ENCODE peak calls at places on chromosomes 7 and 10, in five cellular contexts. K is A549, Q is K562, I is IMR-90, T is GM12878. X is an unnamed sample.

GRCh38 chr10:11933837-11934236 is 108.8 kb downstream of the UPF2 start:
- DNase-seq in K (no peak), Q (no peak), I (no peak), T (no peak), X (no peak)

GRCh38 chr10:24820616-24821015 is 96.9 kb upstream of the ARHGAP21 start:
- DNase-seq in K (no peak), Q (no peak), I (no peak), T (no peak), X (no peak)

GRCh38 chr10:35328404-35329037 is 7.8 kb upstream of the CCNY start:
- DNase-seq in K (no peak), Q (no peak), I (peak; percentile 95), T (no peak), X (no peak)

GRCh38 chr7:77393261-77393660 is 22.9 kb downstream of the GSAP start:
- DNase-seq in K (peak; percentile 38), Q (no peak), I (peak; percentile 66), T (peak; percentile 85), X (no peak)

GRCh38 chr7:115230882-115231508 is 309.1 kb downstream of the MDFIC start:
- DNase-seq in K (peak; percentile 76), Q (no peak), I (peak; percentile 96), T (no peak), X (no peak)

GRCh38 chr7:143876218-143876617 is 25.8 kb downstream of the TCAF1 start:
- DNase-seq in K (no peak), Q (no peak), I (no peak), T (no peak), X (no peak)

GRCh38 chr10:47340613-47341170 is 7.5 kb upstream of the RBP3 start:
- DNase-seq in K (peak; percentile 67), Q (peak; percentile 91), I (peak; percentile 60), T (peak; percentile 9), X (peak; percentile 83)

GRCh38 chr10:23110722-23111660 is 15.6 kb downstream of the MSRB2 start:
- DNase-seq in K (no peak), Q (no peak), I (no peak), T (no peak), X (peak; percentile 64)

GRCh38 chr10:127948791-127949190 is 41.9 kb downstream of the PTPRE start:
- DNase-seq in K (no peak), Q (no peak), I (no peak), T (no peak), X (no peak)

GRCh38 chr10:6068422-6068821 is 6.3 kb upstream of the IL2RA start:
- DNase-seq in K (no peak), Q (no peak), I (no peak), T (no peak), X (no peak)

DNA sequence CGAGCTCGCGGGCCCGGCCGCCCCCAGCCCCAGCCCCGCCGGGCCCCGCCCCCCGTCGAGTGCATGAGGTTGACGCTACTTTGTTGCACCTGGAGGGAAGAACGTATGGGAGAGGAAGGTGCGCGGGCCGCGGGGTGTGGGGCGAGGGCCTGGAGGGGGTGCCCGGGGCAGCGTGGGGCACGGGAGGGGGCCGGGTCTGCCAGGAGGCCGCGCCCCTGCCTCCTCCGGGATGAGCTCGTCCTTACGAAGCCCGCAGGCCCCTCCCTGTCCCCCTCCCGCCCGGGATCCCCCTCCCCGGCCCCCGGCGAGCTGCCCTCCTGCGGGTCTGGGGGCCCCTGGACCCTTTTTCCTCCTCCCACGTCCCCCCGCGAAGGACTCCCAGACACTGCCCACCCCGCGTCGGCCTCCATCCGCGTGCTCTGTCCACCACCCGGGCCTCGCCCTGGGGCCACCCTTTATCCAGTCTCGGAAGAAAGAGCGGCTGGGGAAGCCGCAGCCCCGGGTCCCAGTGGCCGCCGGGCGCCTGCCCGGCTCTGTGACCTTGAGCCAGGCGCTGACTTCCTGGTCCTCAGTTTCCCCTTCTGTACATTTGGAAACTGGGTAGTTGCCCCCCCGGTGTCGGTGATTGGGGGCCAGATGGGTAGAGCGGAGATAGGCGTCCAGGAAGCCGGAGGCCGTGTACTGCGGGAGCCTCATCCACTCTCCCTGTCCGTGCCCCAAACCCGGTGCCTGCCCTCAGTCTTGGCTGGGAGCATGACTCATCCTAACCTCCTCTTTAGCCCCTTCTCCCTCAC is 521 bp downstream of the LIMK1 start:
- DNase-seq in K (peak; percentile 58), Q (peak; percentile 93), I (peak; percentile 59), T (no peak), X (peak; percentile 91)
- TF ChIP-seq RCOR1 in K (no peak), Q (no peak), I (no peak), T (no peak), X (no peak)

GRCh38 chr10:8052970-8053445 is 1.5 kb upstream of the GATA3 start:
- DNase-seq in K (no peak), Q (no peak), I (no peak), T (no peak), X (no peak)

GRCh38 chr10:8054498-8055407 is at the start of gene GATA3:
- DNase-seq in K (peak; percentile 86), Q (peak; percentile 22), I (peak; percentile 34), T (no peak), X (peak; percentile 94)

GRCh38 chr10:8054243-8054497 is 318 bp upstream of the GATA3 start:
- DNase-seq in K (peak; percentile 64), Q (no peak), I (no peak), T (no peak), X (no peak)

GRCh38 chr10:8052344-8052969 is 2.0 kb upstream of the GATA3 start:
- DNase-seq in K (no peak), Q (no peak), I (no peak), T (no peak), X (no peak)

GRCh38 chr10:8053446-8054242 is 844 bp upstream of the GATA3 start:
- DNase-seq in K (peak; percentile 90), Q (peak; percentile 95), I (peak; percentile 70), T (no peak), X (peak; percentile 93)
- TF ChIP-seq RCOR1 in K (no peak), Q (no peak), I (no peak), T (no peak), X (peak; percentile 28)

GRCh38 chr10:30000802-30001571 is 58.4 kb downstream of the JCAD start:
- DNase-seq in K (no peak), Q (no peak), I (peak; percentile 93), T (no peak), X (no peak)
- TF ChIP-seq RCOR1 in K (no peak), Q (no peak), I (no peak), T (no peak), X (no peak)

DNA sequence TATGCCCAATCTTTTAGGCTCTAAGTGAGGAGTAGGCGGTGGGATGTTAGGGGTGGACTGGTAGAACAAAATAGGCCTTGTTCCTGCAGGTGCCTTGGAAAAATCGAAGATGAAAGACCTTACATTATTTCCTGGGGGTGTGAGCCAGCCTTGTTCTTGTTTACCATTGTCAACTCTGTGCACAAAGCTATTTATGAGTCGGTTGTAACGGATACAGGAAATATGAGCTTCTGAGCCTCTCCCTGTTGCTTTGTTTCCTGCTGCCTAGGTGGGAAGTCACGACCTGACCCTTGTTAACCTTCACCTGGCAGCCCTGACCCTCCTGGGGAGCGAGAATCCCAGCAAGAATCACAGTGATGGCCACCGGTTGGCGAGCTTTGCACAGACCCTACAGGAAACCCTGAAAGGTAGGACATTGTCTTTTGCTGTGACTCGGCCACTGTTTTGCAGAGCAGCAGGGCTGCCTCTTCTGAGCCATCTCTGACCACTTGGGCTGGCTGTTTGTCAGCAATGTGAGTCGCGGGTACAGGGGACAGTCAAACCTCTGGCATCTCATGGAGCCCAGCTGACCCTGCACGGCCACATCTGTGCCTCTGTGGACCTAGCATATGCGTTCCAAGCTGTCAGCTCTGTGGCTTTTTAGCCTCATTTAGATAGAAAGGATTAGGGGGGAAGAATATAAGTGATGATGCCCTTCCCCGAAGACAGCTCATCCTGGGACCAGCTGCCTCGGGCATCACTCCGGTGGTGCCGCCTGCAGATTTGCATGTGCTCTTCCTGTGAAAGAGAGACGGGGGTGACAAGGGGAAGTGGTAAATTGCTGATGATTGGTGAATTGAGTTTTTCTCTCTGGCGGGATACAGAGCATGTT is 102.1 kb upstream of the ANLN start:
- DNase-seq in K (peak; percentile 57), Q (no peak), I (no peak), T (no peak), X (peak; percentile 54)
- TF ChIP-seq RCOR1 in K (no peak), Q (no peak), I (no peak), T (no peak), X (no peak)

DNA sequence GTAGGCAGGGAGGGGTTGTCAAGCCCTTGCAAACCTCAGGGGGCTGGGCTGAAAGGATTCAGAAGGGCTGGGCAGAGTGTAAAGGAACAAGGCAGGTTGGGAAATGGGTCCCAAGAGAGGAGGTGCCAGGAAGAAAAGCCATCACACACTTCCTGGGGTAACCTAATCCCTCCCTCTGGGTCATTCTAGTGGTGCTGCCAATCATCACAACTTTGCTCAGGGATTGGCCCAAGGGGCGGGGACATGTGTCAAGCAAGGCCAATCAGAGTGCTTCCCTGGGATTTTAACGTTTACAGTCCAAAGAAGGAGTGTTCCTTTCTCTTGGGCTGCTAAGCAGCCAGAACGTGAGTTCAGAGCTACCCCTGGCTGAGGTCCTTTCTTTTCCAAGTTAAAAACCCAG is 57.1 kb upstream of the NPTX2 start:
- DNase-seq in K (peak; percentile 42), Q (no peak), I (no peak), T (no peak), X (no peak)
- TF ChIP-seq RCOR1 in K (no peak), Q (no peak), I (no peak), T (no peak), X (no peak)

DNA sequence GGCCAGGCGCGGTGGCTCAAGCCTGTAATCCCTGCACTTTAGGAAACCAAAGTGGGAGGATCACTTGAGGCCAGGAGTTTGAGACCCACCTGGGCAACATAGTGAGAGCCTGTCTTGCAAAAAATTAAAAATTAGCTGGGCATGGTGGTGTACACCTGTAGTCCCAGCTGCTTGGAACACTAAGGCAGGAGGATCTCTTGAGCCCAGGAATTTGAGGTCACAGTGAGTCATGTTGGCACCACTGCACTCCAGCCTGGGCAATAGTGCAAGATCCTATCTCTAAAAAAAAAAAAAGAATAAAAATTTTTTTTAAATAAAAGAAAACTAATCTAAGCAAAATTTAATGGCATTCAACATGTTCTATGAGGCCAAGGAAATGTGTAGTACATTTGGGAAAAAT is 44.9 kb upstream of the UBN2 start:
- DNase-seq in K (no peak), Q (no peak), I (no peak), T (no peak), X (no peak)
- TF ChIP-seq RCOR1 in K (no peak), Q (no peak), I (no peak), T (no peak), X (no peak)

GRCh38 chr10:85908462-85908861 is 458.1 kb downstream of the GRID1 start:
- DNase-seq in K (no peak), Q (no peak), I (no peak), T (no peak), X (no peak)
- TF ChIP-seq RCOR1 in K (no peak), Q (no peak), I (no peak), T (no peak), X (no peak)

GRCh38 chr7:156220701-156221100 is 408.4 kb upstream of the SHH start:
- DNase-seq in K (no peak), Q (no peak), I (no peak), T (no peak), X (no peak)
- TF ChIP-seq RCOR1 in K (no peak), Q (no peak), I (no peak), T (no peak), X (no peak)

X was measured in SK-N-SH.